ENCODE peak calls at places on chromosomes 11 and 22, in six cellular contexts. E is cardiac fibroblast, K is mesendoderm, T is iPS-NIHi11, V is NCI-H1105, P is amniotic stem cell. N is an unnamed sample.
A peak's percentile ranks its signal among the peaks of the same experiment; 100 is the strongest.

GRCh38 chr11:122487669-122488068 is 167.9 kb upstream of the UBASH3B start:
- DNase-seq in K (no peak), E (no peak), V (no peak), T (no peak), P (no peak), N (no peak)

GRCh38 chr11:16120008-16120407 is 236.3 kb downstream of the SOX6 start:
- DNase-seq in V (no peak), K (no peak), T (no peak), E (no peak), P (no peak), N (no peak)

GRCh38 chr11:70107191-70107590 is 29.1 kb downstream of the ANO1 start:
- DNase-seq in E (no peak), K (no peak), P (no peak), T (no peak), V (no peak), N (no peak)

GRCh38 chr22:49207008-49207775 is 620.5 kb downstream of the BRD1 start:
- DNase-seq in T (no peak), P (no peak), E (no peak), K (no peak), V (no peak), N (no peak)

GRCh38 chr11:130037881-130038601 is 31.7 kb upstream of the APLP2 start:
- DNase-seq in E (peak; percentile 5), K (peak; percentile 21), T (no peak), P (no peak), V (no peak), N (peak; percentile 34)

GRCh38 chr11:45736424-45736823 is 68.5 kb upstream of the SLC35C1 start:
- DNase-seq in P (no peak), K (no peak), E (peak; percentile 49), V (no peak), T (no peak), N (peak; percentile 64)

GRCh38 chr11:17208257-17208999 is 642 bp upstream of the PIK3C2A start:
- DNase-seq in E (peak; percentile 72), K (peak; percentile 96), V (peak; percentile 85), P (no peak), T (peak; percentile 80), N (peak; percentile 63)

GRCh38 chr11:118916842-118917388 is 8.8 kb downstream of the BCL9L start:
- DNase-seq in K (peak; percentile 99), P (peak; percentile 79), V (no peak), E (peak; percentile 94), T (no peak), N (peak; percentile 91)

GRCh38 chr22:33038131-33038772 is 19.9 kb downstream of the SYN3 start:
- DNase-seq in T (no peak), E (peak; percentile 8), P (no peak), K (peak; percentile 35), V (no peak), N (peak; percentile 35)

GRCh38 chr11:130762342-130763037 is 153.8 kb downstream of the SNX19 start:
- DNase-seq in E (no peak), V (no peak), K (no peak), P (no peak), T (no peak), N (no peak)

GRCh38 chr11:57294225-57295131 is 30.3 kb downstream of the TNKS1BP1 start:
- DNase-seq in E (peak; percentile 68), K (no peak), V (peak; percentile 68), P (no peak), T (peak; percentile 44), N (peak; percentile 59)

N was measured in fibroblast of mammary gland.